ENCODE peak calls at places on chromosome 21, in seven cellular contexts. One of them, this sample, is unnamed.

GRCh38 chr21:31983120-31983519 is 110.3 kb downstream of the HUNK start:
- DNase-seq in tibial artery: no peak
- DNase-seq in cardiac muscle cell: no peak
- DNase-seq in GM13977: no peak
- DNase-seq in WTC11: no peak
- DNase-seq in K562: no peak
- DNase-seq in fibroblast of mammary gland: no peak
- DNase-seq in this sample: no peak

GRCh38 chr21:41887682-41888081 is 8.5 kb upstream of the PRDM15 start:
- DNase-seq in tibial artery: no peak
- DNase-seq in cardiac muscle cell: no peak
- DNase-seq in GM13977: no peak
- DNase-seq in WTC11: no peak
- DNase-seq in K562: no peak
- DNase-seq in fibroblast of mammary gland: no peak
- DNase-seq in this sample: no peak

GRCh38 chr21:36721817-36722216 is 22.9 kb downstream of the SIM2 start:
- DNase-seq in tibial artery: peak; percentile 38
- DNase-seq in cardiac muscle cell: no peak
- DNase-seq in GM13977: no peak
- DNase-seq in WTC11: no peak
- DNase-seq in K562: no peak
- DNase-seq in fibroblast of mammary gland: no peak
- DNase-seq in this sample: no peak

GRCh38 chr21:26842300-26842699 is 2.9 kb downstream of the ADAMTS1 start:
- DNase-seq in tibial artery: no peak
- DNase-seq in cardiac muscle cell: no peak
- DNase-seq in GM13977: no peak
- DNase-seq in WTC11: no peak
- DNase-seq in K562: no peak
- DNase-seq in fibroblast of mammary gland: peak; percentile 79
- DNase-seq in this sample: no peak

GRCh38 chr21:25568230-25568629 is 39.1 kb downstream of the MRPL39 start:
- DNase-seq in tibial artery: no peak
- DNase-seq in cardiac muscle cell: peak; percentile 10
- DNase-seq in GM13977: no peak
- DNase-seq in WTC11: no peak
- DNase-seq in K562: no peak
- DNase-seq in fibroblast of mammary gland: peak; percentile 69
- DNase-seq in this sample: peak; percentile 39

GRCh38 chr21:31880816-31881215 is 8.0 kb downstream of the HUNK start:
- DNase-seq in tibial artery: no peak
- DNase-seq in cardiac muscle cell: no peak
- DNase-seq in GM13977: no peak
- DNase-seq in WTC11: no peak
- DNase-seq in K562: no peak
- DNase-seq in fibroblast of mammary gland: no peak
- DNase-seq in this sample: no peak

GRCh38 chr21:32463889-32464300 is 51.4 kb downstream of the EVA1C start:
- DNase-seq in tibial artery: no peak
- DNase-seq in cardiac muscle cell: no peak
- DNase-seq in GM13977: no peak
- DNase-seq in WTC11: no peak
- DNase-seq in K562: no peak
- DNase-seq in fibroblast of mammary gland: peak; percentile 95
- DNase-seq in this sample: no peak

GRCh38 chr21:35256468-35256988 is 207.4 kb upstream of the RUNX1 start:
- DNase-seq in tibial artery: peak; percentile 84
- DNase-seq in cardiac muscle cell: peak; percentile 74
- DNase-seq in GM13977: no peak
- DNase-seq in WTC11: no peak
- DNase-seq in K562: peak; percentile 53
- DNase-seq in fibroblast of mammary gland: peak; percentile 98
- DNase-seq in this sample: no peak

GRCh38 chr21:41611966-41612606 is 104.1 kb upstream of the TMPRSS2 start:
- DNase-seq in tibial artery: no peak
- DNase-seq in cardiac muscle cell: no peak
- DNase-seq in GM13977: peak; percentile 50
- DNase-seq in WTC11: peak; percentile 51
- DNase-seq in K562: peak; percentile 43
- DNase-seq in fibroblast of mammary gland: peak; percentile 47
- DNase-seq in this sample: peak; percentile 43

GRCh38 chr21:31656199-31657095 is 3.0 kb upstream of the SOD1 start:
- DNase-seq in tibial artery: no peak
- DNase-seq in cardiac muscle cell: no peak
- DNase-seq in GM13977: no peak
- DNase-seq in WTC11: no peak
- DNase-seq in K562: no peak
- DNase-seq in fibroblast of mammary gland: peak; percentile 62
- DNase-seq in this sample: no peak

GRCh38 chr21:41712201-41712600 is 54.7 kb downstream of the RIPK4 start:
- DNase-seq in tibial artery: no peak
- DNase-seq in cardiac muscle cell: peak; percentile 38
- DNase-seq in GM13977: no peak
- DNase-seq in WTC11: peak; percentile 58
- DNase-seq in K562: no peak
- DNase-seq in fibroblast of mammary gland: no peak
- DNase-seq in this sample: no peak

GRCh38 chr21:31576428-31576827 is 83.1 kb upstream of the SOD1 start:
- DNase-seq in tibial artery: no peak
- DNase-seq in cardiac muscle cell: no peak
- DNase-seq in GM13977: no peak
- DNase-seq in WTC11: no peak
- DNase-seq in K562: no peak
- DNase-seq in fibroblast of mammary gland: peak; percentile 71
- DNase-seq in this sample: no peak

GRCh38 chr21:36589352-36589971 is 109.5 kb upstream of the SIM2 start:
- DNase-seq in tibial artery: no peak
- DNase-seq in cardiac muscle cell: no peak
- DNase-seq in GM13977: peak; percentile 68
- DNase-seq in WTC11: peak; percentile 60
- DNase-seq in K562: peak; percentile 65
- DNase-seq in fibroblast of mammary gland: peak; percentile 64
- DNase-seq in this sample: peak; percentile 21

GRCh38 chr21:41570791-41571355 is 62.9 kb upstream of the TMPRSS2 start:
- DNase-seq in tibial artery: no peak
- DNase-seq in cardiac muscle cell: no peak
- DNase-seq in GM13977: no peak
- DNase-seq in WTC11: no peak
- DNase-seq in K562: no peak
- DNase-seq in fibroblast of mammary gland: no peak
- DNase-seq in this sample: no peak

GRCh38 chr21:16587671-16588379 is 858.0 kb downstream of the USP25 start:
- DNase-seq in tibial artery: no peak
- DNase-seq in cardiac muscle cell: no peak
- DNase-seq in GM13977: no peak
- DNase-seq in WTC11: no peak
- DNase-seq in K562: no peak
- DNase-seq in fibroblast of mammary gland: peak; percentile 89
- DNase-seq in this sample: no peak

GRCh38 chr21:36511484-36512227 is 31.7 kb upstream of the CLDN14 start:
- DNase-seq in tibial artery: no peak
- DNase-seq in cardiac muscle cell: no peak
- DNase-seq in GM13977: no peak
- DNase-seq in WTC11: no peak
- DNase-seq in K562: no peak
- DNase-seq in fibroblast of mammary gland: peak; percentile 43
- DNase-seq in this sample: no peak

GRCh38 chr21:40049031-40049958 is 182.1 kb downstream of the PCP4 start:
- DNase-seq in tibial artery: peak; percentile 82
- DNase-seq in cardiac muscle cell: peak; percentile 19
- DNase-seq in GM13977: no peak
- DNase-seq in WTC11: no peak
- DNase-seq in K562: no peak
- DNase-seq in fibroblast of mammary gland: no peak
- DNase-seq in this sample: no peak

GRCh38 chr21:36541721-36542139 is 61.8 kb upstream of the CLDN14 start:
- DNase-seq in tibial artery: no peak
- DNase-seq in cardiac muscle cell: no peak
- DNase-seq in GM13977: peak; percentile 48
- DNase-seq in WTC11: no peak
- DNase-seq in K562: no peak
- DNase-seq in fibroblast of mammary gland: no peak
- DNase-seq in this sample: no peak

GRCh38 chr21:36436829-36437744 is 42.8 kb downstream of the CLDN14 start:
- DNase-seq in tibial artery: no peak
- DNase-seq in cardiac muscle cell: no peak
- DNase-seq in GM13977: no peak
- DNase-seq in WTC11: no peak
- DNase-seq in K562: no peak
- DNase-seq in fibroblast of mammary gland: peak; percentile 15
- DNase-seq in this sample: no peak

GRCh38 chr21:26842976-26843911 is 2.0 kb downstream of the ADAMTS1 start:
- DNase-seq in tibial artery: peak; percentile 98
- DNase-seq in cardiac muscle cell: peak; percentile 83
- DNase-seq in GM13977: no peak
- DNase-seq in WTC11: peak; percentile 81
- DNase-seq in K562: no peak
- DNase-seq in fibroblast of mammary gland: peak; percentile 97
- DNase-seq in this sample: peak; percentile 62

GRCh38 chr21:30190554-30190953 is 23.9 kb upstream of the CLDN17 start:
- DNase-seq in tibial artery: no peak
- DNase-seq in cardiac muscle cell: no peak
- DNase-seq in GM13977: no peak
- DNase-seq in WTC11: no peak
- DNase-seq in K562: no peak
- DNase-seq in fibroblast of mammary gland: no peak
- DNase-seq in this sample: no peak

GRCh38 chr21:30193201-30193600 is 22.7 kb downstream of the CLDN8 start:
- DNase-seq in tibial artery: no peak
- DNase-seq in cardiac muscle cell: no peak
- DNase-seq in GM13977: no peak
- DNase-seq in WTC11: no peak
- DNase-seq in K562: no peak
- DNase-seq in fibroblast of mammary gland: peak; percentile 20
- DNase-seq in this sample: no peak

GRCh38 chr21:30199989-30200388 is 15.9 kb downstream of the CLDN8 start:
- DNase-seq in tibial artery: no peak
- DNase-seq in cardiac muscle cell: no peak
- DNase-seq in GM13977: no peak
- DNase-seq in WTC11: no peak
- DNase-seq in K562: no peak
- DNase-seq in fibroblast of mammary gland: no peak
- DNase-seq in this sample: no peak

GRCh38 chr21:30189763-30190162 is 23.2 kb upstream of the CLDN17 start:
- DNase-seq in tibial artery: no peak
- DNase-seq in cardiac muscle cell: no peak
- DNase-seq in GM13977: no peak
- DNase-seq in WTC11: no peak
- DNase-seq in K562: no peak
- DNase-seq in fibroblast of mammary gland: no peak
- DNase-seq in this sample: no peak

DNA sequence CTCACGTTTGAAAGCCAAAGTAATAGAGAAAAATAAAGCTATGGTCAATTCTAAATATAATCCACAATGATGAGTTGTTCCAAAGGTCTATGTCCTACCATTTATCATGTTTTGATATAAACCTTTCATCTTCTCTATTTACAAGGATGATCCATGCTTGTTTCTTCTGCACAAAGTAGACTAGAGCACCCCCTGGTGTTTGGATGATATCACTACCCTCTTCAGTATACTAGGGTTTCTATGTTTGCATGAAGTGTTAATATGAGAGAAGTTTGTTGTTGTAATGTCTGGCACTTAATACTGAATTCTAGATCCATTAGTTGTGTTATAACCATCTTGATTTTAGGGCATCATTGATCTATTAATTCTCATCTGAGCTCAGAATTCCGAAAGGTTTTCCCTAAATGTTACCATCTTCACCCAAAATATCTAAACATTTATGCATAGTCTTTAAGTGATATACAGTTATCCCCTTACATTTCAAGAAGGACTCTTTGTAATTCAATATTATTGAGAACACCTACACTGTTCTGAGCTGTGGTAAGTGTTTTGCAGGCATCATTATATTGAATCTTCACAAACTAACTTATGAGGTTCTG is 21.1 kb downstream of the CLDN8 start:
- DNase-seq in tibial artery: no peak
- DNase-seq in cardiac muscle cell: peak; percentile 64
- DNase-seq in GM13977: no peak
- DNase-seq in WTC11: no peak
- DNase-seq in K562: peak; percentile 37
- DNase-seq in fibroblast of mammary gland: peak; percentile 57
- DNase-seq in this sample: peak; percentile 61
- TF ChIP-seq CTCF in tibial artery: no peak
- TF ChIP-seq CTCF in cardiac muscle cell: peak; percentile 65
- TF ChIP-seq CTCF in GM13977: peak; percentile 23
- TF ChIP-seq CTCF in WTC11: peak; percentile 58
- TF ChIP-seq CTCF in K562: peak; percentile 51
- TF ChIP-seq CTCF in fibroblast of mammary gland: peak; percentile 78
- TF ChIP-seq CTCF in this sample: peak; percentile 72

GRCh38 chr21:14959343-14959742 is 105.5 kb downstream of the NRIP1 start:
- DNase-seq in tibial artery: no peak
- DNase-seq in cardiac muscle cell: no peak
- DNase-seq in GM13977: no peak
- DNase-seq in WTC11: no peak
- DNase-seq in K562: no peak
- DNase-seq in fibroblast of mammary gland: no peak
- DNase-seq in this sample: no peak

GRCh38 chr21:14957836-14958235 is 107.0 kb downstream of the NRIP1 start:
- DNase-seq in tibial artery: no peak
- DNase-seq in cardiac muscle cell: no peak
- DNase-seq in GM13977: no peak
- DNase-seq in WTC11: no peak
- DNase-seq in K562: no peak
- DNase-seq in fibroblast of mammary gland: peak; percentile 10
- DNase-seq in this sample: no peak

GRCh38 chr21:14952916-14953315 is 111.9 kb downstream of the NRIP1 start:
- DNase-seq in tibial artery: no peak
- DNase-seq in cardiac muscle cell: no peak
- DNase-seq in GM13977: no peak
- DNase-seq in WTC11: no peak
- DNase-seq in K562: no peak
- DNase-seq in fibroblast of mammary gland: peak; percentile 26
- DNase-seq in this sample: no peak

GRCh38 chr21:14956826-14957225 is 108.0 kb downstream of the NRIP1 start:
- DNase-seq in tibial artery: no peak
- DNase-seq in cardiac muscle cell: no peak
- DNase-seq in GM13977: no peak
- DNase-seq in WTC11: no peak
- DNase-seq in K562: no peak
- DNase-seq in fibroblast of mammary gland: peak; percentile 38
- DNase-seq in this sample: no peak

GRCh38 chr21:14955936-14956520 is 108.8 kb downstream of the NRIP1 start:
- DNase-seq in tibial artery: no peak
- DNase-seq in cardiac muscle cell: no peak
- DNase-seq in GM13977: no peak
- DNase-seq in WTC11: no peak
- DNase-seq in K562: no peak
- DNase-seq in fibroblast of mammary gland: no peak
- DNase-seq in this sample: no peak
- TF ChIP-seq CTCF in tibial artery: no peak
- TF ChIP-seq CTCF in cardiac muscle cell: no peak
- TF ChIP-seq CTCF in GM13977: no peak
- TF ChIP-seq CTCF in WTC11: no peak
- TF ChIP-seq CTCF in K562: no peak
- TF ChIP-seq CTCF in fibroblast of mammary gland: no peak
- TF ChIP-seq CTCF in this sample: no peak

GRCh38 chr21:28663111-28663693 is 329.5 kb downstream of the LTN1 start:
- DNase-seq in tibial artery: peak; percentile 76
- DNase-seq in cardiac muscle cell: no peak
- DNase-seq in GM13977: no peak
- DNase-seq in WTC11: no peak
- DNase-seq in K562: no peak
- DNase-seq in fibroblast of mammary gland: no peak
- DNase-seq in this sample: no peak
- TF ChIP-seq CTCF in tibial artery: no peak
- TF ChIP-seq CTCF in cardiac muscle cell: no peak
- TF ChIP-seq CTCF in GM13977: no peak
- TF ChIP-seq CTCF in WTC11: no peak
- TF ChIP-seq CTCF in K562: no peak
- TF ChIP-seq CTCF in fibroblast of mammary gland: no peak
- TF ChIP-seq CTCF in this sample: no peak

GRCh38 chr21:46054031-46054430 is 43.9 kb upstream of the COL6A2 start:
- DNase-seq in tibial artery: no peak
- DNase-seq in cardiac muscle cell: no peak
- DNase-seq in GM13977: no peak
- DNase-seq in WTC11: no peak
- DNase-seq in K562: no peak
- DNase-seq in fibroblast of mammary gland: peak; percentile 41
- DNase-seq in this sample: no peak
- TF ChIP-seq CTCF in tibial artery: no peak
- TF ChIP-seq CTCF in cardiac muscle cell: no peak
- TF ChIP-seq CTCF in GM13977: no peak
- TF ChIP-seq CTCF in WTC11: no peak
- TF ChIP-seq CTCF in K562: no peak
- TF ChIP-seq CTCF in fibroblast of mammary gland: no peak
- TF ChIP-seq CTCF in this sample: no peak

This sample was measured in endothelial cell.